ENCODE peak calls at places on chromosomes 12 and 14, in six cellular contexts. F, H, T, B, G and U are unnamed samples.

GRCh38 chr12:25962932-25963525 is 4.5 kb downstream of the RASSF8 start:
- DNase-seq in F (no peak), H (no peak), T (no peak), B (peak; percentile 28), G (no peak), U (no peak)

GRCh38 chr12:19507823-19508222 is 68.5 kb downstream of the AEBP2 start:
- DNase-seq in F (no peak), H (no peak), T (no peak), B (peak; percentile 20), G (no peak), U (peak; percentile 19)

GRCh38 chr12:67085699-67086098 is 183.5 kb upstream of the CAND1 start:
- DNase-seq in F (no peak), H (no peak), T (no peak), B (no peak), G (no peak), U (no peak)

GRCh38 chr12:12466157-12466556 is 96.5 kb downstream of the DUSP16 start:
- DNase-seq in F (no peak), H (no peak), T (no peak), B (no peak), G (no peak), U (no peak)

GRCh38 chr12:106564678-106565329 is 18.0 kb upstream of the RFX4 start:
- DNase-seq in F (no peak), H (no peak), T (no peak), B (no peak), G (no peak), U (no peak)

GRCh38 chr12:57839996-57840395 is 6.5 kb downstream of the CTDSP2 start:
- DNase-seq in F (no peak), H (no peak), T (no peak), B (no peak), G (no peak), U (no peak)

GRCh38 chr12:69685810-69686209 is 13.3 kb downstream of the BEST3 start:
- DNase-seq in F (no peak), H (no peak), T (no peak), B (no peak), G (no peak), U (peak; percentile 81)

GRCh38 chr12:69789351-69789750 is 35.7 kb upstream of the MYRFL start:
- DNase-seq in F (no peak), H (no peak), T (no peak), B (no peak), G (no peak), U (no peak)

GRCh38 chr14:89188492-89188891 is 228.5 kb downstream of the FOXN3 start:
- DNase-seq in F (no peak), H (no peak), T (no peak), B (no peak), G (no peak), U (no peak)

GRCh38 chr12:89884365-89884915 is 175.8 kb upstream of the ATP2B1 start:
- DNase-seq in F (no peak), H (no peak), T (no peak), B (no peak), G (no peak), U (peak; percentile 11)
- H2BK15ac ChIP-seq in F (no peak overlapping the region), H (no peak overlapping the region), T (no peak overlapping the region), B (no peak overlapping the region), G (no peak overlapping the region), U (no peak overlapping the region)

GRCh38 chr12:11460343-11461023 is 65.1 kb upstream of the PRB2 start:
- DNase-seq in F (no peak), H (no peak), T (peak; percentile 39), B (no peak), G (peak; percentile 11), U (no peak)
- H2BK15ac ChIP-seq in F (no peak overlapping the region), H (no peak overlapping the region), T (no peak overlapping the region), B (no peak overlapping the region), G (no peak overlapping the region), U (no peak overlapping the region)

DNA sequence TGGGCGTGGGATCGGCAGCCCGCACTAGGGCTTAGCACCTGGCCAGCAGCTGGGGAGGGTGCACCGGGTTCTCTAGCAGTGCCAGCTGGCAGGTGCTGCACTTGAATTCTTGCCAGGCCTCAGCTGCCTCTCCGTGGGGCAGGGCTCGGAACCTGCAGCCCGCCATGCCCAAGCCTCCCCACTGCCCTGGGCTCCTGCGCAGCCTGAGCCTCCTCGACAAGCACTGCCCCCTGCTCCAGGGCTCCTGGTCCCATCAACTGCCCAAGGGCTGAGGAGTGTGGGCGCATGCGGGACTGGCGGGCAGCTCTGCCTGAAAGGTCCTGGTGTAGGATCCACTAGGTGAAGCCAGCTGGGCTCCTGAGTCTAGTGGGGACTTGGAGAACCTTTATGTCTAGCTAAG is 30.6 kb upstream of the SDR39U1 start:
- DNase-seq in F (no peak), H (no peak), T (no peak), B (no peak), G (no peak), U (no peak)
- H2BK15ac ChIP-seq in F (no peak overlapping the region), H (no peak overlapping the region), T (no peak overlapping the region), B (no peak overlapping the region), G (no peak overlapping the region), U (no peak overlapping the region)

GRCh38 chr14:91548145-91548544 is 38.0 kb upstream of the PPP4R3A start:
- DNase-seq in F (no peak), H (no peak), T (no peak), B (no peak), G (no peak), U (no peak)
- H2BK15ac ChIP-seq in F (no peak overlapping the region), H (no peak overlapping the region), T (no peak overlapping the region), B (no peak overlapping the region), G (no peak overlapping the region), U (no peak overlapping the region)

GRCh38 chr14:90608281-90608680 is 207.9 kb downstream of the TTC7B start:
- DNase-seq in F (no peak), H (no peak), T (no peak), B (no peak), G (no peak), U (no peak)
- H2BK15ac ChIP-seq in F (peak overlapping the region; percentile 36), H (no peak overlapping the region), T (no peak overlapping the region), B (no peak overlapping the region), G (no peak overlapping the region), U (no peak overlapping the region)

DNA sequence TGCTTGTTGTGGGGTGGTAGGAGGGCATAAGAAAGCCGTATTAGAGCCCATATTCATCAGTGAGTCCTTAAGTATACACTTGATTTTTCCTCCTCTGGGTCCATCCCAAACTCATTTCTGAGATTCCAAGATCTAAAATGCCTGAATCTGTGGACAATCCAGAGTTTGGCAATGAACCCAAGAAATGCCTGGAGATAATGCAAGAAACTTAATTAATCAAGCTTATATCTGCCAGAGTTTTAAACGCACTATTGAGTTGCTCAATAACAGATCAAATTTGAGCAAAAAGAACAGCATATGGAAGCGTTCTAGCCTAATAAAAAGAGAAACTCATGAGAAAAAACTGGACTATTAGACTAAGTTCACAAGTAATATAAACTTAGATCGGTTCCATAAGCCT is 143.3 kb upstream of the NAV3 start:
- DNase-seq in F (no peak), H (no peak), T (no peak), B (no peak), G (no peak), U (no peak)
- H2BK15ac ChIP-seq in F (no peak overlapping the region), H (no peak overlapping the region), T (no peak overlapping the region), B (no peak overlapping the region), G (no peak overlapping the region), U (no peak overlapping the region)

GRCh38 chr12:112046003-112046402 is 32.8 kb downstream of the ERP29 start:
- DNase-seq in F (no peak), H (no peak), T (no peak), B (peak; percentile 43), G (no peak), U (peak; percentile 11)
- H2BK15ac ChIP-seq in F (no peak overlapping the region), H (no peak overlapping the region), T (no peak overlapping the region), B (no peak overlapping the region), G (no peak overlapping the region), U (no peak overlapping the region)

GRCh38 chr12:89477633-89478279 is 46.8 kb downstream of the GALNT4 start:
- DNase-seq in F (no peak), H (no peak), T (no peak), B (no peak), G (no peak), U (no peak)

GRCh38 chr12:89476889-89477288 is 47.7 kb downstream of the GALNT4 start:
- DNase-seq in F (no peak), H (no peak), T (no peak), B (peak; percentile 12), G (no peak), U (no peak)

GRCh38 chr12:89474615-89475014 is 50.0 kb downstream of the GALNT4 start:
- DNase-seq in F (no peak), H (no peak), T (no peak), B (peak; percentile 36), G (no peak), U (no peak)

GRCh38 chr12:89476232-89476631 is 48.4 kb downstream of the GALNT4 start:
- DNase-seq in F (no peak), H (no peak), T (no peak), B (no peak), G (no peak), U (no peak)

DNA sequence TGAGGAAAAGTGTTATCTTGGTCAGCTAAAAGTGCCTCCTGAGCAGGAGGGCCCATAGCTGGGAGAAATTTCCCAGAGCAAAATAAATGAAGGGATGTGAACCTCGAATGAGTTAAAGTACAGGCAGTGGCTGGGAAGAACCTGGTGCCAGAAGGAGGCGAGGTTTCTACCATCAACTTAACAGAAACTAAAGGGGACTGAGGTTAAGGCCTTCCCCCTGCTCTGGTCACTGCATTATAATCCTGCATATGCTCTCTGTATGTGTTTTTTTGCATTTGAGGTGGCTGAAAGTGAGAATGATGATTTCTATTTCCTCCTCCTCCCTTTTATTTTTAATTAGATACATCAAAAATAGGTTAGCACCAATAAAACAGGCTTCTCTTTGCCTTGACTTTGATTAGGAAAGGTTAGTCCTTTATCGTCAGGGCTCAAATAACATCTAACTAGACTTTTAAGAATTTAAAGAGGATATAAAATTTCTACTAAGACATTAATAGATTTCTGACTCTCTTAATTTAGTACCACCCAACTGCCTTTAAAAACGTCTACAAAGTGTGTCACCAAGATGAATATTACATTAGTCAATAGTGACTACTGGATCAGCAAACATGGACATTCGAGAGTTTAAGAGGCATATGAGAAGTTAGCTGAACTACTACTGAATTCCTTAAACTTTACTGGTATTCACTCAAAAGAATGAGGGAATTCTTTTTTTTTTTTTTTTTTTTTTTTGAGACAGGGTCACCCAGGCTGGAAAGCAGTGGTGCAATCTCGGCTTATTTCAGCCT is 49.2 kb downstream of the GALNT4 start:
- DNase-seq in F (no peak), H (no peak), T (no peak), B (no peak), G (no peak), U (peak; percentile 30)
- H2BK15ac ChIP-seq in F (no peak overlapping the region), H (no peak overlapping the region), T (no peak overlapping the region), B (no peak overlapping the region), G (no peak overlapping the region), U (no peak overlapping the region)

DNA sequence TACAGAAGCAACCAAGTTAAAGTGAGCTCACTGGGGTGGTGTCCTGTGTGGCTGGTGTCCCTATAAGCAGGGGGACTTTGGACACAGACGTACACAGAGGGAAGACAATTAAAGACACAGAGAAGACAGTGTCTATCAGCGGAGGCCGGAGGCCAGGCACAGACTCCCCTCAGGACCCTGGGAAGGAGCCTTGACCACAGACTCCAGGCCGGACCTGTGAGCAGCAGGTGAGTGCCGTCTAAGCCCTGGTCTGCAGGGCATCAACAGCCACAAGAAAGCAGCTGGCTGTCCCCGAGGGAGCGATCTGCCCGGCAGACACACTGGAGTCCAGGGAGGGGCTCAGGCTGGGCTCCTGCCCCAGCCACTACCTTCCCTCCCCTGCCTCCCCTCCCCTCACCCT is 219.0 kb upstream of the C14orf180 start:
- DNase-seq in F (no peak), H (no peak), T (peak; percentile 12), B (no peak), G (no peak), U (no peak)
- H2BK15ac ChIP-seq in F (no peak overlapping the region), H (no peak overlapping the region), T (no peak overlapping the region), B (no peak overlapping the region), G (no peak overlapping the region), U (no peak overlapping the region)